ENCODE peak calls at places on chromosomes 16 and 17, in four cellular contexts. K is fibroblast of pulmonary artery, F is OCI-LY7, N is GM23248. A is an unnamed sample.

GRCh38 chr16:1973461-1974156 is 1.8 kb downstream of the TBL3 start:
- DNase-seq in N (no peak), K (no peak), F (no peak), A (no peak)

GRCh38 chr16:22322021-22322471 is 24.8 kb downstream of the POLR3E start:
- DNase-seq in F (no peak), K (no peak), N (no peak), A (no peak)

GRCh38 chr16:61829631-61830030 is 206.6 kb downstream of the CDH8 start:
- DNase-seq in F (no peak), K (peak; percentile 49), N (no peak), A (no peak)

GRCh38 chr16:30867747-30868146 is 26.1 kb downstream of the BCL7C start:
- DNase-seq in F (no peak), N (peak; percentile 50), K (peak; percentile 15), A (peak; percentile 32)

GRCh38 chr16:86313631-86314030 is 196.7 kb upstream of the FOXF1 start:
- DNase-seq in K (no peak), F (no peak), N (no peak), A (no peak)

GRCh38 chr17:1055751-1056645 is 59.1 kb downstream of the TIMM22 start:
- DNase-seq in K (peak; percentile 68), N (peak; percentile 69), F (peak; percentile 32), A (peak; percentile 54)

GRCh38 chr17:81342062-81342699 is 47.1 kb upstream of the SLC38A10 start:
- DNase-seq in F (no peak), K (peak; percentile 49), N (peak; percentile 32), A (no peak)

GRCh38 chr16:6835941-6836340 is 496.7 kb upstream of the RBFOX1 start:
- DNase-seq in N (no peak), F (no peak), K (no peak), A (no peak)

GRCh38 chr17:65314212-65314611 is 177.0 kb downstream of the RGS9 start:
- DNase-seq in N (no peak), F (no peak), K (no peak), A (no peak)

GRCh38 chr17:30084773-30085172 is 31.8 kb upstream of the NSRP1 start:
- DNase-seq in F (no peak), N (no peak), K (no peak), A (no peak)

GRCh38 chr17:78650093-78650715 is 73.0 kb upstream of the DNAH17 start:
- DNase-seq in F (no peak), K (no peak), N (no peak), A (no peak)

GRCh38 chr17:64262422-64263260 is at the start of gene TEX2:
- DNase-seq in K (no peak), N (peak; percentile 66), F (peak; percentile 53), A (peak; percentile 40)

GRCh38 chr17:29107084-29107483 is 64.1 kb downstream of the PIPOX start:
- DNase-seq in K (no peak), N (no peak), F (no peak), A (no peak)

GRCh38 chr16:80273635-80274538 is 266.9 kb upstream of the DYNLRB2 start:
- DNase-seq in K (no peak), N (peak; percentile 82), F (no peak), A (peak; percentile 90)

GRCh38 chr17:64115043-64115698 is 14.8 kb downstream of the ERN1 start:
- DNase-seq in N (peak; percentile 84), F (no peak), K (peak; percentile 68), A (peak; percentile 87)

GRCh38 chr16:26742040-26742439 is 324.7 kb upstream of the C16orf82 start:
- DNase-seq in K (no peak), F (no peak), N (no peak), A (no peak)

GRCh38 chr16:68486671-68487495 is 38.6 kb upstream of the SMPD3 start:
- DNase-seq in K (no peak), N (no peak), F (peak; percentile 67), A (no peak)

GRCh38 chr17:78889525-78889924 is 13.5 kb downstream of the CEP295NL start:
- DNase-seq in K (no peak), N (no peak), F (peak; percentile 17), A (no peak)

GRCh38 chr17:73343739-73344454 is 32.1 kb upstream of the CDC42EP4 start:
- DNase-seq in N (peak; percentile 23), K (no peak), F (no peak), A (no peak)

GRCh38 chr16:86199182-86199581 is 300.2 kb downstream of the IRF8 start:
- DNase-seq in F (no peak), K (no peak), N (no peak), A (no peak)

GRCh38 chr16:27786221-27786848 is 236.4 kb downstream of the KATNIP start:
- DNase-seq in K (no peak), N (no peak), F (no peak), A (no peak)

GRCh38 chr16:11797166-11797956 is at the start of gene ZC3H7A:
- DNase-seq in N (peak; percentile 100), F (peak; percentile 98), K (peak; percentile 98), A (peak; percentile 99)
- H3K4me3 ChIP-seq in N (peak within 1 kb of the TSS; percentile 85), F (peak within 1 kb of the TSS; percentile 92), K (peak within 1 kb of the TSS; percentile 97), A (peak within 1 kb of the TSS; percentile 94)

GRCh38 chr16:58513874-58514273 is 1.4 kb upstream of the SETD6 start:
- DNase-seq in K (no peak), N (no peak), F (no peak), A (no peak)
- H3K4me3 ChIP-seq in K (no peak overlapping the region), N (no peak overlapping the region), F (no peak overlapping the region), A (no peak overlapping the region)

GRCh38 chr17:42796066-42796758 is 2.3 kb downstream of the COA3 start:
- DNase-seq in K (no peak), F (no peak), N (no peak), A (no peak)

GRCh38 chr17:42798011-42798382 is 507 bp downstream of the COA3 start:
- DNase-seq in N (no peak), K (no peak), F (no peak), A (no peak)

GRCh38 chr17:42797067-42798007 is 1.2 kb downstream of the COA3 start:
- DNase-seq in N (peak; percentile 29), K (no peak), F (no peak), A (peak; percentile 47)

GRCh38 chr17:42795465-42795864 is 3.0 kb downstream of the COA3 start:
- DNase-seq in K (no peak), F (no peak), N (no peak), A (peak; percentile 38)

DNA sequence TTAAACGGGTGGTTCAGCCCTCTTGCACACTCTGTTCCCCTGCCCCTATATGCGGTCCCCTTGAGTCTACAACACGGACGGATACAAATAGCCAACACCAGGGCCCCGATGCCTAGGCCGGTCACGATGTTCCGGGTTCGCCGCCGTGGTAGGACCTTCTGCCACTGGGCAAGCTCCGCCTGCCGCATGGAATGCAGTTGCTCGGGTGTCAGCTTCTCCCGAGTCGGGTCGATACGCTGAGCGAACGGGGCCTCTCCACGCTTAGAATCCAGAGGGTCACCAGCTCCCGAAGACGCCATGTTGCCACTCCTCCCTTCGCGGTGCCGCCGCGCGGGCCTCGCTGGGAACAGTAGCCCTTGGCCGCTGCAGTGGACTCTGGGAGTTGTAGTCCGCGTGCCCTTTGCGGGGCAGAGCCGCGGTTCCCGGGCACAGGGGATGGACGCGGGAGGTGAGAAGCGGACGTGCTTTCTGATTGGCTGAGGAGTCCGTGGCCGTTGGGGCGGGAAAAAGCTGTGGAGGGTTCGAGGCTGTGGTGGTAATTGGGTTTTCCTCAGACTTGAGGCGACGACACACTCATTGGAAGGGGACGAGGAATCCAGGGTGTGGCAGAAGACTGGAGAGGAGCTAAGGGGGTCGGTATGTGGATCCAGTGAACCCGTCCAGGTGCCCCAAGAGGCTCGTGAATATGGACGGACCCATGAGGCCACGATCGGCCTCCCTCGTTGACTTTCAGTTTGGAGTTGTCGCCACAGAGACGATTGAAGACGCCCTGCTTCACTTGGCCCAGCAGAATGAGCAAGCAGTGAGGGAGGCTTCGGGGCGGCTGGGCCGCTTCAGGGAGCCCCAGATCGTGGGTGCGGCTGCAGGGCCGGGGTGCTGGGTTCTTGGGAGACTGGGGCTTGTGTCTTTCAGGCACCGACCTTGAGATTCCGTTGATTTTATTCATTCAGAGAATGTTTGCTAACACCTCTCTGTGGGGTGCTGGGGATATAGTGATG is at the start of the genes CNTD1 and COA3:
- DNase-seq in N (peak; percentile 92), K (peak; percentile 86), F (peak; percentile 72), A (peak; percentile 83)
- H3K4me3 ChIP-seq in N (peak within 1 kb of the TSS; percentile 97), K (peak within 1 kb of the TSS; percentile 78), F (peak within 1 kb of the TSS; percentile 76), A (peak within 1 kb of the TSS; percentile 85)

GRCh38 chr16:24516900-24517669 is 22.3 kb upstream of the RBBP6 start:
- DNase-seq in N (peak; percentile 90), F (peak; percentile 78), K (peak; percentile 93), A (peak; percentile 88)
- H3K4me3 ChIP-seq in N (peak overlapping the region; percentile 66), F (no peak overlapping the region), K (no peak overlapping the region), A (no peak overlapping the region)

GRCh38 chr16:66562409-66562808 is 3.8 kb upstream of the CMTM1 start:
- DNase-seq in F (no peak), N (no peak), K (no peak), A (peak; percentile 20)
- H3K4me3 ChIP-seq in F (no peak overlapping the region), N (no peak overlapping the region), K (no peak overlapping the region), A (no peak overlapping the region)

GRCh38 chr17:59716427-59716826 is 9.0 kb downstream of the VMP1 start:
- DNase-seq in N (no peak), F (no peak), K (no peak), A (no peak)
- H3K4me3 ChIP-seq in N (no peak overlapping the region), F (no peak overlapping the region), K (no peak overlapping the region), A (no peak overlapping the region)

GRCh38 chr16:57887711-57888110 is 83.2 kb downstream of the CNGB1 start:
- DNase-seq in F (no peak), N (no peak), K (no peak), A (no peak)
- H3K4me3 ChIP-seq in F (no peak overlapping the region), N (no peak overlapping the region), K (no peak overlapping the region), A (no peak overlapping the region)

DNA sequence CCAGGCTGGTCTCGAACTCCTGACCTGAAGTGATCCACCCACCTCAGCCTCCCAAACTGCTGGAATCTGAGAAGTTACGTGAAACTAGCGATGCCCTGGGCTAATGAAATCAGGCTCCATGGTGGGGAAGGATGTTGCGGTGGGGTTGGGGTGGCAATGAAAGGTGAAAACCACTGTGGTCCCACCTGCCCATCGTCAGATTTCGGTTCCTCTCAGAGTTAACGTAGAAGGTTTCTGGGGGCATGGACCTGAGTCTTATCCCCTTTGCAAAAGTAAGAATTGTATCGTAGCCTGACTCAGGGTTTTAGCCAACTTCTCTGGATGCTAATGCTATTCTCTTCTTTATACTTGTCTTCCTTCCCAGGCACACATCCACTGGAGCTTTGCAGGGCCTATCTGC is 402.3 kb downstream of the WWOX start:
- DNase-seq in K (no peak), F (no peak), N (no peak), A (no peak)
- H3K4me3 ChIP-seq in K (no peak overlapping the region), F (no peak overlapping the region), N (no peak overlapping the region), A (no peak overlapping the region)

GRCh38 chr17:46109603-46110189 is 83.5 kb downstream of the KANSL1 start:
- DNase-seq in K (no peak), N (no peak), F (no peak), A (no peak)

GRCh38 chr17:46108550-46109110 is 84.6 kb downstream of the KANSL1 start:
- DNase-seq in N (no peak), F (no peak), K (no peak), A (peak; percentile 33)

GRCh38 chr17:46110219-46110618 is 83.0 kb downstream of the KANSL1 start:
- DNase-seq in K (no peak), N (no peak), F (no peak), A (no peak)

GRCh38 chr17:46106966-46107644 is 86.1 kb downstream of the KANSL1 start:
- DNase-seq in K (peak; percentile 36), F (no peak), N (no peak), A (no peak)

DNA sequence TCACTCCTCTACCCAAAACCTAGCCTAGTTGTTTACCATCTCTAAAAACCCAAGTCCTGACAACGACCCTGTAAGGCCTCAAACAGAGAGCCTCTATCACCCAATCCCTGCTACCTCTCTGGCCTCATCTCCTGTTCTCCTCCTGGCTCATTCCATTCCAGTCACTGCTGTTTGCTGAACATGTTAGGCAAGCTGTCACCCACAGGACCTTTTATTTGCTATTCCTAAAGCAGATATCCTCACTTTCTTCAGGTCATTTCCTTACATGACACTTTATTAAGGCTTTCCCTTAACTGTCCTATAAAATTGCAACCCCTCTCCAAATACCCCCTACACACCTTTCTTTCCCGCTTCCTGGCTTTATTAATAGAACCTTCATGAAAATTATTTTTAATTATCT is 85.1 kb downstream of the KANSL1 start:
- DNase-seq in K (no peak), F (no peak), N (no peak), A (no peak)
- H3K4me3 ChIP-seq in K (no peak overlapping the region), F (no peak overlapping the region), N (no peak overlapping the region), A (no peak overlapping the region)